ENCODE peak calls at places on chromosomes 3 and 15, in ten cellular contexts. P, V, M, A, B, N, R, E, T and H are unnamed samples.

GRCh38 chr15:76588811-76589747 is 252.5 kb downstream of the ISL2 start:
- DNase-seq in T (no peak), V (no peak), N (no peak), M (no peak), E (no peak), A (no peak), R (no peak), B (no peak), P (no peak), H (no peak)

GRCh38 chr3:160478338-160478737 is 28.8 kb upstream of the TRIM59 start:
- DNase-seq in R (peak; percentile 30), M (no peak), T (no peak), A (peak; percentile 71), P (no peak), B (no peak), V (no peak), E (no peak), N (no peak), H (no peak)

GRCh38 chr15:85598718-85599398 is 195.9 kb downstream of the KLHL25 start:
- DNase-seq in T (no peak), A (no peak), N (no peak), V (no peak), M (no peak), B (no peak), P (no peak), R (no peak), E (no peak), H (no peak)

GRCh38 chr3:171028779-171029232 is 2.3 kb upstream of the SLC2A2 start:
- DNase-seq in E (no peak), B (no peak), P (peak; percentile 81), M (no peak), R (peak; percentile 88), T (no peak), N (no peak), A (peak; percentile 95), V (peak; percentile 71), H (peak; percentile 23)

GRCh38 chr3:25483456-25483855 is 55.4 kb downstream of the RARB start:
- DNase-seq in M (no peak), T (no peak), A (no peak), B (no peak), E (no peak), P (no peak), R (no peak), V (no peak), N (no peak), H (no peak)

GRCh38 chr15:87518957-87519356 is 737.6 kb downstream of the NTRK3 start:
- DNase-seq in M (no peak), R (no peak), A (no peak), P (no peak), B (no peak), T (no peak), V (no peak), N (no peak), E (no peak), H (no peak)

GRCh38 chr15:26045516-26045915 is 182.4 kb upstream of the ATP10A start:
- DNase-seq in T (no peak), N (no peak), V (no peak), B (no peak), A (no peak), E (no peak), R (no peak), P (no peak), M (no peak), H (no peak)

GRCh38 chr3:99467420-99467819 is 171.0 kb upstream of the COL8A1 start:
- DNase-seq in A (no peak), N (no peak), B (no peak), V (no peak), M (no peak), T (no peak), P (no peak), R (no peak), E (no peak), H (no peak)

GRCh38 chr3:186400677-186401076 is 38.6 kb upstream of the DGKG start:
- DNase-seq in P (no peak), A (peak; percentile 49), E (no peak), B (no peak), T (no peak), R (no peak), V (no peak), N (no peak), M (no peak), H (no peak)